ENCODE peak calls at places on chromosome 6, in five cellular contexts. X is globus pallidus, L is caudate nucleus, D is GM03348, H is Right ventricle myocardium superior. J is an unnamed sample.

GRCh38 chr6:40075051-40075445 is 140.8 kb upstream of the MOCS1 start:
- DNase-seq in X (no peak), L (no peak), D (no peak), H (no peak), J (no peak)

GRCh38 chr6:55826941-55827340 is 48.4 kb downstream of the BMP5 start:
- DNase-seq in X (no peak), L (no peak), D (no peak), H (no peak), J (no peak)

GRCh38 chr6:157099912-157100593 is 223.3 kb downstream of the TMEM242 start:
- DNase-seq in X (no peak), L (no peak), D (no peak), H (no peak), J (no peak)

GRCh38 chr6:44275749-44276648 is 5.7 kb downstream of the TMEM151B start:
- DNase-seq in X (no peak), L (no peak), D (no peak), H (no peak), J (no peak)

GRCh38 chr6:166786704-166787293 is 159.7 kb upstream of the RPS6KA2 start:
- DNase-seq in X (peak), L (no peak), D (peak), H (no peak), J (peak)

GRCh38 chr6:46781478-46782378 is 11.5 kb upstream of the MEP1A start:
- DNase-seq in X (peak), L (no peak), D (peak), H (no peak), J (no peak)

GRCh38 chr6:36897629-36898028 is 11.9 kb downstream of the C6orf89 start:
- DNase-seq in X (no peak), L (no peak), D (no peak), H (no peak), J (no peak)

GRCh38 chr6:21886601-21887091 is 293.1 kb downstream of the SOX4 start:
- DNase-seq in X (peak), L (no peak), D (peak), H (no peak), J (no peak)

GRCh38 chr6:32666420-32667300 is at the start of gene HLA-DQB1:
- DNase-seq in X (peak), L (no peak), D (peak), H (no peak), J (peak)

GRCh38 chr6:20440291-20440690 is 38.6 kb downstream of the E2F3 start:
- DNase-seq in X (no peak), L (no peak), D (no peak), H (no peak), J (no peak)

GRCh38 chr6:25279748-25280616 is 808 bp downstream of the CARMIL1 start:
- DNase-seq in X (no peak), L (no peak), D (peak), H (no peak), J (peak)

GRCh38 chr6:157424491-157425020 is 43.6 kb downstream of the ZDHHC14 start:
- DNase-seq in X (no peak), L (no peak), D (no peak), H (no peak), J (no peak)

GRCh38 chr6:5893295-5893694 is 113.4 kb downstream of the NRN1 start:
- DNase-seq in X (no peak), L (no peak), D (no peak), H (no peak), J (no peak)

GRCh38 chr6:17032595-17033591 is 69.0 kb upstream of the STMND1 start:
- DNase-seq in X (peak), L (peak), D (peak), H (no peak), J (peak)

GRCh38 chr6:27188885-27189418 is 58.5 kb upstream of the PRSS16 start:
- DNase-seq in X (peak), L (no peak), D (peak), H (no peak), J (peak)

GRCh38 chr6:145244712-145245111 is 490.6 kb downstream of the EPM2A start:
- DNase-seq in X (no peak), L (no peak), D (no peak), H (no peak), J (no peak)

GRCh38 chr6:166331503-166332133 is 10.7 kb downstream of the SFT2D1 start:
- DNase-seq in X (peak), L (no peak), D (no peak), H (no peak), J (no peak)

GRCh38 chr6:11168091-11168635 is 56.6 kb upstream of the ERVFRD-1 start:
- DNase-seq in X (no peak), L (no peak), D (no peak), H (no peak), J (no peak)

GRCh38 chr6:84304881-84305280 is 77.4 kb upstream of the CEP162 start:
- DNase-seq in X (no peak), L (no peak), D (no peak), H (no peak), J (peak)

GRCh38 chr6:85669735-85670194 is 27.1 kb upstream of the SYNCRIP start:
- DNase-seq in X (no peak), L (no peak), D (no peak), H (no peak), J (no peak)

GRCh38 chr6:166852484-166852975 is 103.8 kb downstream of the RNASET2 start:
- DNase-seq in X (no peak), L (no peak), D (no peak), H (no peak), J (no peak)

GRCh38 chr6:38435330-38435729 is 204.4 kb downstream of the BTBD9 start:
- DNase-seq in X (no peak), L (no peak), D (no peak), H (no peak), J (no peak)

GRCh38 chr6:125421853-125422252 is 120.1 kb upstream of the HDDC2 start:
- DNase-seq in X (peak), L (no peak), D (no peak), H (peak), J (no peak)